ENCODE peak calls at places on chromosomes 12 and 14, in five cellular contexts. One of them, this sample, is unnamed.

GRCh38 chr14:69183735-69184134 is 7.6 kb upstream of the EXD2 start:
- DNase-seq in astrocyte of the spinal cord: peak
- DNase-seq in stimulated activated CD8-positive, alpha-beta memory T cell treated with anti-CD3 and anti-CD28 coated beads, Interleukin-4, amount 100 ng/mL, for 4 hours: no peak
- DNase-seq in central memory CD4-positive, alpha-beta T cell: no peak
- DNase-seq in CD4-positive, alpha-beta T cell: no peak
- DNase-seq in this sample: no peak

GRCh38 chr12:63967358-63967757 is 122.9 kb downstream of the SRGAP1 start:
- DNase-seq in astrocyte of the spinal cord: peak
- DNase-seq in stimulated activated CD8-positive, alpha-beta memory T cell treated with anti-CD3 and anti-CD28 coated beads, Interleukin-4, amount 100 ng/mL, for 4 hours: no peak
- DNase-seq in central memory CD4-positive, alpha-beta T cell: no peak
- DNase-seq in CD4-positive, alpha-beta T cell: no peak
- DNase-seq in this sample: no peak

GRCh38 chr14:75944607-75945241 is 37.1 kb downstream of the TGFB3 start:
- DNase-seq in astrocyte of the spinal cord: no peak
- DNase-seq in stimulated activated CD8-positive, alpha-beta memory T cell treated with anti-CD3 and anti-CD28 coated beads, Interleukin-4, amount 100 ng/mL, for 4 hours: no peak
- DNase-seq in central memory CD4-positive, alpha-beta T cell: no peak
- DNase-seq in CD4-positive, alpha-beta T cell: no peak
- DNase-seq in this sample: no peak

GRCh38 chr14:39229222-39229543 is 4.5 kb upstream of the MIA2 start:
- DNase-seq in astrocyte of the spinal cord: no peak
- DNase-seq in stimulated activated CD8-positive, alpha-beta memory T cell treated with anti-CD3 and anti-CD28 coated beads, Interleukin-4, amount 100 ng/mL, for 4 hours: peak
- DNase-seq in central memory CD4-positive, alpha-beta T cell: peak
- DNase-seq in CD4-positive, alpha-beta T cell: peak
- DNase-seq in this sample: peak

GRCh38 chr12:30896461-30896860 is 30.1 kb upstream of the TSPAN11 start:
- DNase-seq in astrocyte of the spinal cord: no peak
- DNase-seq in stimulated activated CD8-positive, alpha-beta memory T cell treated with anti-CD3 and anti-CD28 coated beads, Interleukin-4, amount 100 ng/mL, for 4 hours: no peak
- DNase-seq in central memory CD4-positive, alpha-beta T cell: no peak
- DNase-seq in CD4-positive, alpha-beta T cell: no peak
- DNase-seq in this sample: no peak

GRCh38 chr12:96258451-96258933 is 64.3 kb downstream of the ELK3 start:
- DNase-seq in astrocyte of the spinal cord: peak
- DNase-seq in stimulated activated CD8-positive, alpha-beta memory T cell treated with anti-CD3 and anti-CD28 coated beads, Interleukin-4, amount 100 ng/mL, for 4 hours: no peak
- DNase-seq in central memory CD4-positive, alpha-beta T cell: peak
- DNase-seq in CD4-positive, alpha-beta T cell: no peak
- DNase-seq in this sample: peak

GRCh38 chr12:15045451-15045850 is 72.6 kb downstream of the PDE6H start:
- DNase-seq in astrocyte of the spinal cord: no peak
- DNase-seq in stimulated activated CD8-positive, alpha-beta memory T cell treated with anti-CD3 and anti-CD28 coated beads, Interleukin-4, amount 100 ng/mL, for 4 hours: no peak
- DNase-seq in central memory CD4-positive, alpha-beta T cell: no peak
- DNase-seq in CD4-positive, alpha-beta T cell: no peak
- DNase-seq in this sample: no peak

GRCh38 chr12:3216726-3217682 is 139.8 kb downstream of the TSPAN9 start:
- DNase-seq in astrocyte of the spinal cord: peak
- DNase-seq in stimulated activated CD8-positive, alpha-beta memory T cell treated with anti-CD3 and anti-CD28 coated beads, Interleukin-4, amount 100 ng/mL, for 4 hours: no peak
- DNase-seq in central memory CD4-positive, alpha-beta T cell: no peak
- DNase-seq in CD4-positive, alpha-beta T cell: no peak
- DNase-seq in this sample: no peak

GRCh38 chr12:38886064-38886463 is 19.3 kb downstream of the CPNE8 start:
- DNase-seq in astrocyte of the spinal cord: peak
- DNase-seq in stimulated activated CD8-positive, alpha-beta memory T cell treated with anti-CD3 and anti-CD28 coated beads, Interleukin-4, amount 100 ng/mL, for 4 hours: no peak
- DNase-seq in central memory CD4-positive, alpha-beta T cell: no peak
- DNase-seq in CD4-positive, alpha-beta T cell: no peak
- DNase-seq in this sample: no peak

GRCh38 chr14:32826404-32827082 is 112.1 kb upstream of the NPAS3 start:
- DNase-seq in astrocyte of the spinal cord: peak
- DNase-seq in stimulated activated CD8-positive, alpha-beta memory T cell treated with anti-CD3 and anti-CD28 coated beads, Interleukin-4, amount 100 ng/mL, for 4 hours: no peak
- DNase-seq in central memory CD4-positive, alpha-beta T cell: no peak
- DNase-seq in CD4-positive, alpha-beta T cell: no peak
- DNase-seq in this sample: no peak

GRCh38 chr12:4621511-4621910 is 27.3 kb downstream of the AKAP3 start:
- DNase-seq in astrocyte of the spinal cord: no peak
- DNase-seq in stimulated activated CD8-positive, alpha-beta memory T cell treated with anti-CD3 and anti-CD28 coated beads, Interleukin-4, amount 100 ng/mL, for 4 hours: no peak
- DNase-seq in central memory CD4-positive, alpha-beta T cell: no peak
- DNase-seq in CD4-positive, alpha-beta T cell: no peak
- DNase-seq in this sample: no peak

GRCh38 chr14:44897844-44898151 is 63.9 kb downstream of the KLHL28 start:
- DNase-seq in astrocyte of the spinal cord: peak
- DNase-seq in stimulated activated CD8-positive, alpha-beta memory T cell treated with anti-CD3 and anti-CD28 coated beads, Interleukin-4, amount 100 ng/mL, for 4 hours: no peak
- DNase-seq in central memory CD4-positive, alpha-beta T cell: no peak
- DNase-seq in CD4-positive, alpha-beta T cell: no peak
- DNase-seq in this sample: no peak

This sample was measured in immature natural killer cell.